ENCODE peak calls at places on chromosomes 7 and 10, in six cellular contexts. H is H9, Q is IMR-90, C is H1, B is mesenchymal stem cell, G is neuronal stem cell. I is an unnamed sample.
A peak's percentile ranks its signal among the peaks of the same experiment; 100 is the strongest.

GRCh38 chr10:70432101-70432500 is 9.4 kb downstream of the NODAL start:
- DNase-seq in G (no peak), C (no peak), H (no peak), B (no peak), Q (no peak), I (no peak)

GRCh38 chr7:27976531-27976930 is 204.1 kb downstream of the JAZF1 start:
- DNase-seq in G (no peak), H (no peak), C (no peak), B (no peak), Q (no peak), I (no peak)

GRCh38 chr10:8044331-8044907 is 10.1 kb upstream of the GATA3 start:
- DNase-seq in B (no peak), G (no peak), H (no peak), Q (no peak), C (no peak), I (no peak)

GRCh38 chr10:78318305-78318704 is 284.6 kb downstream of the RPS24 start:
- DNase-seq in G (no peak), B (no peak), C (no peak), Q (no peak), H (no peak), I (no peak)

GRCh38 chr10:118407742-118408141 is 65.6 kb upstream of the FAM204A start:
- DNase-seq in Q (no peak), H (no peak), C (no peak), G (no peak), B (no peak), I (no peak)

GRCh38 chr7:16271990-16272665 is 149.2 kb downstream of the CRPPA start:
- DNase-seq in B (no peak), Q (peak; percentile 8), C (no peak), H (no peak), G (peak; percentile 2), I (no peak)

GRCh38 chr10:70756710-70757360 is 28.3 kb downstream of the TBATA start:
- DNase-seq in Q (peak; percentile 48), H (no peak), B (peak; percentile 61), C (no peak), G (no peak), I (no peak)

GRCh38 chr7:27923308-27923980 is 183.5 kb downstream of the TAX1BP1 start:
- DNase-seq in H (no peak), Q (no peak), G (no peak), B (no peak), C (no peak), I (no peak)

GRCh38 chr10:67004690-67005089 is 78.9 kb downstream of the LRRTM3 start:
- DNase-seq in C (no peak), Q (no peak), B (no peak), G (no peak), H (no peak), I (no peak)

GRCh38 chr10:67011480-67011879 is 85.6 kb downstream of the LRRTM3 start:
- DNase-seq in G (no peak), C (no peak), H (no peak), Q (no peak), B (no peak), I (no peak)

GRCh38 chr10:67011981-67012380 is 86.1 kb downstream of the LRRTM3 start:
- DNase-seq in Q (no peak), H (no peak), B (no peak), C (no peak), G (no peak), I (no peak)

DNA sequence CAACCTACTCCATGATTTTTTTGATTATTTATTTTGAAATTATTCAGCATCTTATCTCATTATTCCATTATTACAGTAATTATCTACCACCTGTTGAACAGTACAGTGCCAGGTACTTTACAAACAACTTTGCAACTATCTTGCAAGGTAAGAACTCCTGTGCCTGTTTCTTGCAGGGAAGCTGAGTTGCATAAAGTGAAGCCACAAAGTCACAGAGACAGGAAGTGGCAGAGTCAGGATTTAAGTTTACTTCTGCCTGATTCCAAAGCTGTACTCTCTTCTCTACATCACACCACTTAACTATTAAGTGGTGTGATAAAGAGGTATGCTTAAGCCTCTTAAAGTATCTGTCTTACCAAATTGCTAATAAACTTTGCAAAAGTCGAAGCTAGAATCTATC is 80.1 kb downstream of the LRRTM3 start:
- DNase-seq in C (no peak), B (no peak), G (no peak), H (no peak), Q (no peak), I (no peak)
- H4K8ac ChIP-seq in C (no peak overlapping the region), B (no peak overlapping the region), G (no peak overlapping the region), H (no peak overlapping the region), Q (no peak overlapping the region), I (no peak overlapping the region)

GRCh38 chr10:84193327-84193726 is 1.0 kb upstream of the CDHR1 start:
- DNase-seq in H (no peak), C (no peak), G (no peak), Q (no peak), B (no peak), I (no peak)
- H3K27me3 ChIP-seq in H (peaks cover 17% of the 10 kb centered on the region), C (peaks cover 2% of the 10 kb centered on the region), G (peaks cover 4% of the 10 kb centered on the region), Q (peaks cover 50% of the 10 kb centered on the region), B (peaks cover 78% of the 10 kb centered on the region), I (peaks cover 37% of the 10 kb centered on the region)

GRCh38 chr10:97023401-97024180 is 162.2 kb downstream of the SLIT1 start:
- DNase-seq in C (no peak), Q (no peak), H (no peak), G (no peak), B (no peak), I (no peak)

GRCh38 chr10:97022616-97023015 is 163.1 kb downstream of the SLIT1 start:
- DNase-seq in Q (no peak), H (no peak), C (no peak), G (no peak), B (no peak), I (no peak)

GRCh38 chr10:97019213-97019844 is 166.4 kb downstream of the SLIT1 start:
- DNase-seq in Q (no peak), C (no peak), G (no peak), B (no peak), H (no peak), I (no peak)

GRCh38 chr10:97018251-97019212 is 167.2 kb downstream of the SLIT1 start:
- DNase-seq in H (peak; percentile 21), B (no peak), Q (no peak), C (no peak), G (no peak), I (no peak)

GRCh38 chr10:97020452-97021400 is 165.0 kb downstream of the SLIT1 start:
- DNase-seq in Q (no peak), G (peak; percentile 65), C (no peak), B (no peak), H (no peak), I (no peak)
- H4K91ac ChIP-seq in Q (no peak overlapping the region), G (no peak overlapping the region), C (no peak overlapping the region), B (no peak overlapping the region), H (no peak overlapping the region), I (no peak overlapping the region)

GRCh38 chr7:119175916-119176627 is 951.6 kb downstream of the ANKRD7 start:
- DNase-seq in Q (peak; percentile 42), B (peak; percentile 83), G (peak; percentile 84), H (peak; percentile 91), C (peak; percentile 65), I (peak; percentile 14)
- H4K8ac ChIP-seq in Q (no peak overlapping the region), B (peak overlapping the region; percentile 75), G (no peak overlapping the region), H (no peak overlapping the region), C (no peak overlapping the region), I (no peak overlapping the region)

I was measured in trophoblast cell.